ENCODE peak calls at places on chromosomes 12 and 14, in eight cellular contexts. Y is psoas muscle; T is GM23338; P is AG04449; B is CD8-positive, alpha-beta T cell; D is HFF-Myc; L is foreskin fibroblast; W is AG09309. I is an unnamed sample.

GRCh38 chr14:72776701-72777255 is 117.1 kb downstream of the DPF3 start:
- DNase-seq in P (no peak), W (no peak), T (no peak), Y (no peak), D (no peak), B (no peak), L (no peak), I (no peak)

GRCh38 chr12:58066296-58066695 is 124.9 kb downstream of the ATP23 start:
- DNase-seq in D (peak; percentile 21), L (no peak), B (no peak), Y (no peak), W (no peak), P (no peak), T (no peak), I (no peak)

GRCh38 chr14:72471346-72471745 is 422.6 kb downstream of the DPF3 start:
- DNase-seq in Y (no peak), B (no peak), T (no peak), P (no peak), L (peak; percentile 41), W (no peak), D (no peak), I (no peak)

GRCh38 chr12:19483727-19484126 is 44.4 kb downstream of the AEBP2 start:
- DNase-seq in P (no peak), T (no peak), B (no peak), W (no peak), Y (no peak), L (no peak), D (no peak), I (peak; percentile 63)

GRCh38 chr12:58803893-58804292 is 116.4 kb downstream of the LRIG3 start:
- DNase-seq in T (no peak), W (peak; percentile 71), Y (no peak), B (no peak), P (peak; percentile 60), L (peak; percentile 91), D (no peak), I (peak; percentile 80)

GRCh38 chr14:24347140-24347539 is 7.3 kb upstream of the RIPK3 start:
- DNase-seq in T (no peak), D (no peak), L (no peak), B (no peak), W (no peak), Y (no peak), P (no peak), I (no peak)

GRCh38 chr14:105375635-105376057 is 22.7 kb upstream of the TEX22 start:
- DNase-seq in P (no peak), W (no peak), B (no peak), D (no peak), T (no peak), L (peak; percentile 18), Y (no peak), I (peak; percentile 27)

GRCh38 chr12:79624378-79624777 is 66.4 kb downstream of the PAWR start:
- DNase-seq in P (no peak), T (peak; percentile 24), L (peak; percentile 7), B (no peak), Y (no peak), W (no peak), D (no peak), I (peak; percentile 65)

GRCh38 chr14:22232486-22232885 is 356.5 kb downstream of the DAD1 start:
- DNase-seq in D (no peak), P (no peak), W (no peak), B (no peak), T (peak; percentile 65), L (no peak), Y (no peak), I (no peak)

GRCh38 chr14:34064349-34064748 is 113.5 kb upstream of the EGLN3 start:
- DNase-seq in Y (peak; percentile 66), T (no peak), L (peak; percentile 86), B (no peak), D (no peak), W (no peak), P (no peak), I (peak; percentile 37)

GRCh38 chr12:91331371-91331770 is 148.8 kb upstream of the DCN start:
- DNase-seq in W (no peak), Y (no peak), P (no peak), B (no peak), T (no peak), D (no peak), L (peak; percentile 26), I (no peak)

GRCh38 chr12:89217472-89217871 is 134.8 kb downstream of the DUSP6 start:
- DNase-seq in D (no peak), B (no peak), W (no peak), P (no peak), T (no peak), L (peak; percentile 60), Y (no peak), I (no peak)

GRCh38 chr14:86646688-86647687 is 1117.0 kb downstream of the FLRT2 start:
- DNase-seq in D (peak; percentile 10), L (peak; percentile 67), T (peak; percentile 47), P (no peak), B (no peak), W (no peak), Y (no peak), I (peak; percentile 9)

GRCh38 chr12:58346032-58346632 is 404.8 kb downstream of the ATP23 start:
- DNase-seq in B (no peak), D (no peak), W (no peak), Y (no peak), T (peak; percentile 70), P (no peak), L (peak; percentile 78), I (peak; percentile 66)

GRCh38 chr14:106737025-106737424 is 1210.6 kb downstream of the TMEM121 start:
- DNase-seq in W (no peak), B (no peak), Y (no peak), P (no peak), T (no peak), L (no peak), D (no peak), I (no peak)

GRCh38 chr12:106289196-106289681 is 13.3 kb upstream of the TCP11L2 start:
- DNase-seq in D (no peak), W (no peak), L (peak; percentile 19), Y (no peak), P (no peak), B (no peak), T (no peak), I (peak; percentile 61)

GRCh38 chr14:89616425-89617141 is 199.6 kb upstream of the FOXN3 start:
- DNase-seq in T (peak; percentile 75), P (no peak), D (peak; percentile 26), L (peak; percentile 20), B (no peak), W (no peak), Y (no peak), I (peak; percentile 63)

DNA sequence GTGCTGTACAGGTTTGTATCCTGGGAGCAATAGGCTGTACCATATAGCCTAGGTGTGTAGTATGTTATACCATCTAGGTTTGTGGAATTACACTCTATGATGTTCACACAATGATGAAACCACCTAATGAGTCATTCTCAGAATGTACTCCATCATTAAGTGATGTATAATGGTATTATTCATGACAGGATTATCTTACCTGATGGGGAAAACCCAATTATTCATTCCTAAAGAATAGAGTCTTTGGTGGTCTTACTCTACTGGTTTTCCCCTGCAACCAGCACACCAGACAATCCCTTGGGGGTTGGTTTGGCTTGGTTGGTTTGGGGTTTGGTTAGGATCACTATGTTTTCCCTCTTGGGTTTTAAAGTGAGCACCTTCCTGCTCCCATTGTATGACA is 12.6 kb upstream of the OR10P1 start:
- DNase-seq in T (no peak), B (no peak), D (no peak), P (no peak), L (peak; percentile 12), W (no peak), Y (no peak), I (peak; percentile 19)
- H3K4me3 ChIP-seq in T (no peak overlapping the region), B (no peak overlapping the region), D (no peak overlapping the region), P (no peak overlapping the region), L (no peak overlapping the region), W (no peak overlapping the region), Y (no peak overlapping the region), I (no peak overlapping the region)

GRCh38 chr12:107364875-107365518 is 271.6 kb upstream of the CRY1 start:
- DNase-seq in T (no peak), L (no peak), W (no peak), P (no peak), Y (no peak), B (no peak), D (no peak), I (no peak)
- TF ChIP-seq CTCF in T (no peak), L (no peak), W (no peak), P (no peak), Y (no peak), B (no peak), D (no peak), I (no peak)

DNA sequence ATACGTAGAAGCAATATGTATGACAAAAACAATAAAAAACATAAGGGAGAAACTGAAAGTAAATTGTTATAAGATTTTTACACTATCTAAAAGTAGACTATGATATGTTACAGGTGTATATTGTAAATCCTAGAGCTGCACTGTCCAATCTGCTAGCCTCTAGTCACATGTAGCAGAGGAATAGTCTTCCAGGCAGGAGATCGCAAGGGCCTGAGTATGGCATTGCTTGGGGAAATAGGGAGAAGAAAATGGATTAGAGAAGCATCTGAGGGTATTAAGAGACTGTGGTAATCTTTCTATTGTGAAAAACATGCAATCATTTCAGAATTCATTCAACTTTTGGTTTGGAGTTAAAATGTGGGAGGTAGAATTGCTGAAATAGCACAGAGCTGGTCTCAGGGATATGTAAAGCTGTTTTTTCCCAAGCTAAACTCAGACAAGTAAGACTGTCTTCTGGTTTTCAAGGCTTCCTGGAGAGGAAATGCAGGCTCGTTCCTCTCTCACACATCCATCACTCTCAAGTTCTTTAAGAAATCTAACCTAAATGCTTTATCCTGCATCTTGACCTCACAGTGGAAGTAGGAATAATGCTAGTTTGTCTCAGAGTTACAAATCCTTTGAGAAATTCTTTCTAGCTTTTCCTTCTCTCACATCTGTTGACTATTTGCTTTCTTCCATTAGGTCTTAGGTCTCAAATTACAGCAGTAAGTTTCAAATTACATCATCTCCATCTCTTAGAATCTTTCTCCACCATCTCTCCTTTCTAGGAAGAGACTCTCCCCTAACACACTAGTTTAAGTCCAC is 7.6 kb upstream of the CCDC184 start:
- DNase-seq in W (no peak), L (peak; percentile 53), T (peak; percentile 63), Y (no peak), P (no peak), D (no peak), B (no peak), I (no peak)
- H3K4me3 ChIP-seq in W (no peak overlapping the region), L (no peak overlapping the region), T (peak overlapping the region; percentile 26), Y (no peak overlapping the region), P (no peak overlapping the region), D (peak overlapping the region; percentile 5), B (no peak overlapping the region), I (no peak overlapping the region)

GRCh38 chr14:101595349-101595748 is 34.1 kb downstream of the DIO3 start:
- DNase-seq in W (no peak), D (no peak), L (no peak), P (no peak), T (no peak), B (no peak), Y (no peak), I (no peak)

GRCh38 chr14:101598159-101598558 is 36.9 kb downstream of the DIO3 start:
- DNase-seq in P (no peak), B (no peak), L (no peak), Y (no peak), T (no peak), W (no peak), D (no peak), I (no peak)

GRCh38 chr14:101596742-101597141 is 35.4 kb downstream of the DIO3 start:
- DNase-seq in B (no peak), T (no peak), W (no peak), Y (no peak), D (no peak), L (no peak), P (no peak), I (no peak)

GRCh38 chr14:101594511-101595148 is 33.3 kb downstream of the DIO3 start:
- DNase-seq in W (no peak), B (no peak), D (no peak), P (no peak), L (no peak), Y (no peak), T (no peak), I (no peak)

GRCh38 chr14:101595887-101596721 is 34.8 kb downstream of the DIO3 start:
- DNase-seq in L (no peak), B (peak; percentile 35), D (peak; percentile 4), P (no peak), T (no peak), Y (no peak), W (no peak), I (no peak)
- TF ChIP-seq CTCF in L (no peak), B (no peak), D (no peak), P (no peak), T (no peak), Y (no peak), W (no peak), I (no peak)

I was measured in cardiac fibroblast.